ENCODE peak calls at places on chromosomes 6 and 20, in nine cellular contexts. L is heart left ventricle; F is cardiac fibroblast; A is CD8-positive, alpha-beta T cell; S is thyroid gland; G is neural progenitor cell; E is foreskin fibroblast; D is cardiac muscle cell; H is CD4-positive, CD25-positive, alpha-beta regulatory T cell. T is an unnamed sample.

GRCh38 chr6:165820934-165821333 is 157.9 kb upstream of the PDE10A start:
- DNase-seq in L (no peak), F (no peak), A (no peak), S (no peak), G (no peak), E (no peak), D (no peak), H (no peak), T (no peak)

GRCh38 chr20:23692725-23693124 is 3.9 kb upstream of the CST4 start:
- DNase-seq in L (no peak), F (no peak), A (no peak), S (no peak), G (no peak), E (peak; percentile 42), D (no peak), H (no peak), T (no peak)

GRCh38 chr6:46772038-46772437 is 21.2 kb upstream of the MEP1A start:
- DNase-seq in L (no peak), F (no peak), A (no peak), S (no peak), G (no peak), E (no peak), D (no peak), H (no peak), T (no peak)

GRCh38 chr6:99736302-99736701 is 129.7 kb downstream of the PRDM13 start:
- DNase-seq in L (no peak), F (no peak), A (no peak), S (no peak), G (no peak), E (no peak), D (no peak), H (no peak), T (no peak)

GRCh38 chr6:52310932-52311331 is 26.4 kb upstream of the MCM3 start:
- DNase-seq in L (no peak), F (no peak), A (no peak), S (no peak), G (no peak), E (no peak), D (no peak), H (no peak), T (no peak)

GRCh38 chr20:49699200-49699992 is 14.3 kb downstream of the B4GALT5 start:
- DNase-seq in L (no peak), F (peak; percentile 49), A (no peak), S (no peak), G (no peak), E (peak; percentile 60), D (no peak), H (peak; percentile 21), T (no peak)

GRCh38 chr20:46965477-46965876 is 70.8 kb downstream of the EYA2 start:
- DNase-seq in L (no peak), F (no peak), A (no peak), S (peak; percentile 97), G (no peak), E (no peak), D (no peak), H (no peak), T (no peak)

GRCh38 chr6:134911532-134911931 is 38.4 kb downstream of the ALDH8A1 start:
- DNase-seq in L (no peak), F (peak; percentile 49), A (no peak), S (no peak), G (no peak), E (peak; percentile 70), D (no peak), H (no peak), T (no peak)

GRCh38 chr20:32091888-32092346 is 17.6 kb upstream of the TM9SF4 start:
- DNase-seq in L (peak; percentile 75), F (peak; percentile 85), A (peak; percentile 76), S (peak; percentile 82), G (peak; percentile 92), E (peak; percentile 60), D (peak; percentile 89), H (peak; percentile 49), T (peak; percentile 62)

GRCh38 chr20:53124075-53124532 is 151.9 kb downstream of the TSHZ2 start:
- DNase-seq in L (no peak), F (peak; percentile 59), A (no peak), S (peak; percentile 5), G (no peak), E (no peak), D (no peak), H (no peak), T (no peak)

GRCh38 chr6:33914519-33915120 is 110.8 kb upstream of the MLN start:
- DNase-seq in L (no peak), F (no peak), A (peak; percentile 59), S (no peak), G (no peak), E (no peak), D (no peak), H (no peak), T (no peak)

GRCh38 chr6:111210074-111210729 is 122.9 kb downstream of the SLC16A10 start:
- DNase-seq in L (no peak), F (peak; percentile 76), A (no peak), S (no peak), G (peak; percentile 68), E (peak; percentile 27), D (peak; percentile 69), H (no peak), T (peak; percentile 23)

GRCh38 chr6:1516742-1517520 is 92.8 kb upstream of the FOXC1 start:
- DNase-seq in L (no peak), F (no peak), A (no peak), S (no peak), G (no peak), E (no peak), D (no peak), H (no peak), T (no peak)

GRCh38 chr6:111030008-111031006 is 48.5 kb downstream of the RPF2 start:
- DNase-seq in L (peak; percentile 72), F (peak; percentile 37), A (no peak), S (peak; percentile 21), G (no peak), E (peak; percentile 66), D (peak; percentile 15), H (no peak), T (no peak)

GRCh38 chr20:63695419-63696310 is 787 bp upstream of the TNFRSF6B start:
- DNase-seq in L (peak; percentile 82), F (no peak), A (no peak), S (no peak), G (no peak), E (no peak), D (no peak), H (no peak), T (no peak)
- H3K4me3 ChIP-seq in L (no peak overlapping the region), F (no peak overlapping the region), A (no peak overlapping the region), S (no peak overlapping the region), G (no peak overlapping the region), E (no peak overlapping the region), D (no peak overlapping the region), H (no peak overlapping the region), T (no peak overlapping the region)

DNA sequence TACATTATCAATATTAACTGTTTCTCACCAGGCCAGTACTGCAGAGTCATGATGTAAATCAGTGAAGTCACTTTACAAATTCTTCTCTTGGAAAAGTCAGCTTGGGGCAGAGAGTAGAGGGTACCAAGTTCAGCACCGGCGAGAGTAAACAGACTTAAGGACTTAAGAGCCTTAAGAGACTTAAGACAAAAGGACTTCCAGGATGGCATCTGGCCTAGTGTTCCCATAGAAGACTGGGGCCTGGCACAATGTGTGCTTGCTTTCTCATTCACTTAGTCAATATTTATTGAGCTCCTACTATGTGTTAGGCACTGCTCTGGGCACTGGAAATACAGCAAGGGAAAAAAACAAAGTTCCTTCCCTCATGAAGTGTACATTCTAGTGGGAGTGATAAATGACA is 1.4 kb upstream of the SNPH start:
- DNase-seq in L (no peak), F (no peak), A (no peak), S (no peak), G (peak; percentile 34), E (no peak), D (no peak), H (no peak), T (no peak)
- H3K4me3 ChIP-seq in L (no peak overlapping the region), F (no peak overlapping the region), A (no peak overlapping the region), S (no peak overlapping the region), G (no peak overlapping the region), E (no peak overlapping the region), D (no peak overlapping the region), H (no peak overlapping the region), T (no peak overlapping the region)

GRCh38 chr6:75203721-75204120 is 2.1 kb downstream of the COL12A1 start:
- DNase-seq in L (no peak), F (peak; percentile 66), A (no peak), S (no peak), G (no peak), E (no peak), D (no peak), H (no peak), T (no peak)
- H3K4me3 ChIP-seq in L (peak overlapping the region; percentile 58), F (peak overlapping the region; percentile 19), A (no peak overlapping the region), S (no peak overlapping the region), G (no peak overlapping the region), E (peak overlapping the region; percentile 80), D (no peak overlapping the region), H (no peak overlapping the region), T (no peak overlapping the region)

GRCh38 chr20:11891827-11892521 is 25.7 kb upstream of the BTBD3 start:
- DNase-seq in L (peak; percentile 61), F (peak; percentile 76), A (peak; percentile 22), S (peak; percentile 78), G (peak; percentile 95), E (peak; percentile 68), D (peak; percentile 93), H (no peak), T (no peak)
- H3K4me3 ChIP-seq in L (peak overlapping the region; percentile 76), F (peak overlapping the region; percentile 58), A (peak overlapping the region; percentile 27), S (peak overlapping the region; percentile 2), G (peak overlapping the region; percentile 85), E (peak overlapping the region; percentile 59), D (peak overlapping the region; percentile 81), H (no peak overlapping the region), T (no peak overlapping the region)

DNA sequence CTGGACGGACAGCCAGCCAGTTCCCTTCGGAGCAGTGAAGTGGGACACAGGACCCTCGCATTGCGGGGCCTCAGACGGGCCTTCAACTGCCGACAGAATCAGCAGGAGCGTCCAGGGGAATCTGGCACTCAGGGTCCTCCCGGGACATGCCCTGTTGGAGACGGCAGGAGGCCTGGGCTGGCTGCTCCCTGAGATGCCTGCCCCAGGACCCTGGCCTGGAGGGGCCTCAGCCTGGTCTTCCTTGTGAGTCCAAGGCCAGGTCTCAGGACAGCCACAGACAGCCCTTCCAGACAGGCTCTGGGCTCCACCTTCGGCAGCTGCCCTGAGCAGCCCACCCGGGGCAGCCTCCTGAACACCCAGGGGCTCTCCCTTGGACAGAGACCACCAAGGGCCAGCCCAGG is 14.6 kb upstream of the HELZ2 start:
- DNase-seq in L (no peak), F (no peak), A (no peak), S (no peak), G (no peak), E (no peak), D (no peak), H (no peak), T (no peak)
- H3K4me3 ChIP-seq in L (no peak overlapping the region), F (no peak overlapping the region), A (no peak overlapping the region), S (no peak overlapping the region), G (no peak overlapping the region), E (no peak overlapping the region), D (no peak overlapping the region), H (no peak overlapping the region), T (no peak overlapping the region)

DNA sequence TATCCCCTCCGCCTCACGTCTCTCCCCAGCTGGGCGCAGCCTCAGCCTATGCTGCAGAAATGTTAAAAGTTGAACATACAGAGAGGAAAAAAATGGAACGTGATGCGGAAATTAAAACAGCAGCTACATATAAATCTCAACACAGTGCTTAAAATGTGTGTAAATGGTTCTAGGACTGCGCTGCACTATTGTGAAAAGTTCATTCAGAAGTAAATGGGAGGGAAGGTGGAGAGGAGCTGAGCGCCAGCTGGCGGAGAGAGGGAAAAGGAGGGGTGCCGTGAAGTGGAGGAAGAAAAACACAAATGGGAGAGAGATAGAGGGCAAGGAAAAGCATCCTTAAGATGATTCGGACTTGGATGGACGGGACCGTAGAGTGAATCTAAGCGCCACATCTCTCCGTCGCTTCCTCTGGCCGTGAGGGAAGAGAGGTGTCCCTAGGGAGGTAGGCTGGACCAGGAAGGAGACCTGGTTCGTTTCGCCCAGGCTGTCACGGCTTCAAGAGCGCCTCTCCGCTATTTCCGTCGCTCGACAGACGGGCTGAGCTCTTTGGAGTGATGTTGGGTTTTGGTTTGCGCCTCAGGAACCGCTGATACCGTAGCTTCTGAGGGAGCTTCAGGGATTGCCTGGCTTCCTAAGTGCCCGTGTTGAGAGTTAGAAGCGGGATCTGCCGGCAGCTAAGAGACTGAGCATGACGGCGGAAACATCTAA is 113.7 kb downstream of the TRIM27 start:
- DNase-seq in L (no peak), F (no peak), A (no peak), S (no peak), G (peak; percentile 67), E (no peak), D (peak; percentile 59), H (no peak), T (no peak)
- H3K4me3 ChIP-seq in L (no peak overlapping the region), F (no peak overlapping the region), A (no peak overlapping the region), S (no peak overlapping the region), G (peak overlapping the region; percentile 45), E (peak overlapping the region; percentile 40), D (peak overlapping the region; percentile 8), H (no peak overlapping the region), T (no peak overlapping the region)

T was measured in GM06990.